ENCODE peak calls at places on chromosome 5, in four cellular contexts. H is H1, C is HepG2, A is K562. O is an unnamed sample.

GRCh38 chr5:141196363-141196762 is 3.1 kb upstream of the PCDHB11 start:
- DNase-seq in H (no peak), C (no peak), A (no peak), O (no peak)

GRCh38 chr5:146447734-146448380 is 724 bp downstream of the TCERG1 start:
- DNase-seq in H (no peak), C (peak; percentile 47), A (peak; percentile 77), O (peak; percentile 38)

GRCh38 chr5:154330097-154330667 is 115.6 kb upstream of the SAP30L start:
- DNase-seq in H (no peak), C (no peak), A (no peak), O (no peak)

GRCh38 chr5:178769617-178770290 is 39.3 kb upstream of the ZNF354A start:
- DNase-seq in H (no peak), C (no peak), A (no peak), O (no peak)

GRCh38 chr5:151219789-151220188 is 4.1 kb downstream of the CCDC69 start:
- DNase-seq in H (no peak), C (no peak), A (no peak), O (no peak)

GRCh38 chr5:88680253-88681132 is 202.5 kb downstream of the MEF2C start:
- DNase-seq in H (peak; percentile 97), C (peak; percentile 13), A (peak; percentile 75), O (peak; percentile 90)

GRCh38 chr5:179166171-179166885 is 106.2 kb downstream of the ZNF354C start:
- DNase-seq in H (no peak), C (no peak), A (no peak), O (peak; percentile 15)

GRCh38 chr5:50702615-50703325 is 36.3 kb downstream of the PARP8 start:
- DNase-seq in H (no peak), C (no peak), A (no peak), O (no peak)

GRCh38 chr5:135822959-135823358 is 11.5 kb upstream of the SLC25A48 start:
- DNase-seq in H (no peak), C (no peak), A (no peak), O (no peak)

GRCh38 chr5:67160985-67161384 is 35.6 kb downstream of the CD180 start:
- DNase-seq in H (no peak), C (no peak), A (no peak), O (no peak)

GRCh38 chr5:159533197-159533596 is 202.9 kb upstream of the IL12B start:
- DNase-seq in H (no peak), C (no peak), A (no peak), O (no peak)

GRCh38 chr5:145283101-145283500 is 552.0 kb downstream of the PRELID2 start:
- DNase-seq in H (no peak), C (no peak), A (no peak), O (no peak)

GRCh38 chr5:112735702-112736101 is 2.0 kb upstream of the APC start:
- DNase-seq in H (no peak), C (no peak), A (no peak), O (no peak)

GRCh38 chr5:25362799-25363198 is 718.0 kb upstream of the CDH10 start:
- DNase-seq in H (no peak), C (no peak), A (no peak), O (no peak)

GRCh38 chr5:41415242-41415641 is 95.2 kb downstream of the PLCXD3 start:
- DNase-seq in H (no peak), C (no peak), A (no peak), O (no peak)

GRCh38 chr5:2999926-3000325 is 248.4 kb upstream of the IRX2 start:
- DNase-seq in H (no peak), C (no peak), A (no peak), O (no peak)

GRCh38 chr5:151947924-151948323 is 23.3 kb upstream of the GLRA1 start:
- DNase-seq in H (no peak), C (no peak), A (no peak), O (no peak)

GRCh38 chr5:45774528-45774927 is 78.3 kb upstream of the HCN1 start:
- DNase-seq in H (no peak), C (no peak), A (no peak), O (no peak)

GRCh38 chr5:35212006-35212982 is 18.0 kb downstream of the PRLR start:
- DNase-seq in H (no peak), C (no peak), A (no peak), O (no peak)

GRCh38 chr5:79236364-79236969 is 536 bp downstream of the JMY start:
- DNase-seq in H (no peak), C (no peak), A (peak; percentile 43), O (peak; percentile 59)

GRCh38 chr5:160959804-160960203 is 107.8 kb upstream of the ATP10B start:
- DNase-seq in H (no peak), C (no peak), A (no peak), O (no peak)

GRCh38 chr5:128062172-128062746 is 21.3 kb upstream of the SLC12A2 start:
- DNase-seq in H (no peak), C (no peak), A (no peak), O (no peak)

GRCh38 chr5:177355162-177355867 is 2.4 kb upstream of the RGS14 start:
- DNase-seq in H (no peak), C (no peak), A (no peak), O (no peak)

GRCh38 chr5:18652404-18653215 is 1018.4 kb downstream of the TAF11L14 start:
- DNase-seq in H (no peak), C (no peak), A (no peak), O (no peak)

GRCh38 chr5:162274684-162275083 is 207.1 kb downstream of the GABRG2 start:
- DNase-seq in H (peak; percentile 49), C (no peak), A (no peak), O (peak; percentile 40)

GRCh38 chr5:162268694-162269481 is 201.3 kb downstream of the GABRG2 start:
- DNase-seq in H (no peak), C (no peak), A (no peak), O (no peak)

GRCh38 chr5:162272417-162272816 is 204.8 kb downstream of the GABRG2 start:
- DNase-seq in H (no peak), C (no peak), A (no peak), O (no peak)
- TF ChIP-seq JUN in H (no peak), C (no peak), A (no peak), O (no peak)

GRCh38 chr5:83493644-83494043 is 22.1 kb downstream of the VCAN start:
- DNase-seq in H (no peak), C (no peak), A (no peak), O (no peak)
- TF ChIP-seq ATF2 in H (no peak), C (no peak), A (no peak), O (no peak)

GRCh38 chr5:114447084-114447773 is 85.4 kb downstream of the KCNN2 start:
- DNase-seq in H (no peak), C (no peak), A (no peak), O (no peak)
- TF ChIP-seq CTCF in H (no peak), C (no peak), A (no peak), O (peak; percentile 24)

GRCh38 chr5:120872292-120872691 is 408.2 kb downstream of the PRR16 start:
- DNase-seq in H (no peak), C (no peak), A (no peak), O (no peak)

GRCh38 chr5:120869831-120870230 is 405.7 kb downstream of the PRR16 start:
- DNase-seq in H (no peak), C (no peak), A (no peak), O (no peak)

GRCh38 chr5:120874463-120874862 is 410.4 kb downstream of the PRR16 start:
- DNase-seq in H (no peak), C (no peak), A (no peak), O (no peak)

GRCh38 chr5:120873083-120873482 is 409.0 kb downstream of the PRR16 start:
- DNase-seq in H (no peak), C (no peak), A (no peak), O (no peak)
- TF ChIP-seq JUN in H (no peak), C (no peak), A (no peak), O (no peak)

GRCh38 chr5:52202256-52202655 is 585.5 kb upstream of the ITGA1 start:
- DNase-seq in H (no peak), C (no peak), A (no peak), O (no peak)
- TF ChIP-seq ATF2 in H (no peak), C (no peak), A (no peak), O (no peak)

DNA sequence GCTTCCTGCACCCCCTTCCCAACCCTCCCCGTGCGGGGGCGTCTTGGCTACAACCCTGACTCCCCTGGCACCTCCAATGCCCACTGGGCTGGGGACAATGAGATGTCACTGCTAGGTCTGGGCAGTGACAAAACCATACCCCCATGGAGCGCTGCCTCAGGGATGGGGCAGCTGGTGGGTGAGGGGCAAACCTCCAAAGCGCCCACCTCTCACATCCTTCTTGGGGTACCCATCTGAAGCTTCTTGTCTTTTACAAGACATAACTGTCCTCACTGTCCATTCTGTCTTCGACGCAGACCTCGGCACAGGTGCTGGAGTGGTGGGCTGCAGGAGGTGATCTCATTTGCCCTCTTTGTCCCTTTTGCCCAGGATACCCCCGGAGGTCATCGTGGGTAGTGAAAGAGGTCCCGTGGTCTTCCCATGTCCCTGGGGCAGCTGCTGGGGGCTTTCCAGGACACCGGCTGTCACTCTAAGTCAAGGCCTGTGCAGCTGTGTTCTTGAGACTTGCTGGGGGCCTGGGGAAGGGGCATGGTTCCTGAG is 27.8 kb upstream of the CSF1R start:
- DNase-seq in H (peak; percentile 47), C (no peak), A (no peak), O (no peak)
- TF ChIP-seq CTCF in H (no peak), C (no peak), A (no peak), O (no peak)